ENCODE peak calls at places on chromosome 13, in seven cellular contexts. I, T, M, J, X, L and R are unnamed samples.

GRCh38 chr13:75635621-75636338 is at the start of gene LMO7:
- DNase-seq in I (no peak), T (peak), M (peak), J (peak), X (peak), L (peak), R (no peak)

GRCh38 chr13:31161583-31162150 is at the start of gene HSPH1:
- DNase-seq in I (peak), T (peak), M (peak), J (peak), X (peak), L (peak), R (peak)

GRCh38 chr13:114112231-114112825 is 20.1 kb downstream of the RASA3 start:
- DNase-seq in I (no peak), T (no peak), M (no peak), J (no peak), X (no peak), L (no peak), R (no peak)

GRCh38 chr13:114067886-114068722 is 64.3 kb downstream of the RASA3 start:
- DNase-seq in I (no peak), T (no peak), M (no peak), J (no peak), X (no peak), L (no peak), R (no peak)

GRCh38 chr13:57627663-57628062 is 3.9 kb upstream of the PCDH17 start:
- DNase-seq in I (peak), T (no peak), M (no peak), J (no peak), X (no peak), L (no peak), R (no peak)

GRCh38 chr13:53953205-53953604 is 924.6 kb downstream of the OLFM4 start:
- DNase-seq in I (no peak), T (no peak), M (no peak), J (peak), X (no peak), L (no peak), R (no peak)

GRCh38 chr13:25652764-25653163 is 281.0 kb downstream of the ATP8A2 start:
- DNase-seq in I (no peak), T (no peak), M (no peak), J (no peak), X (no peak), L (no peak), R (no peak)

GRCh38 chr13:99821741-99822140 is 149.8 kb downstream of the ZIC5 start:
- DNase-seq in I (peak), T (no peak), M (no peak), J (no peak), X (no peak), L (no peak), R (no peak)

GRCh38 chr13:59437902-59438301 is 725.8 kb downstream of the DIAPH3 start:
- DNase-seq in I (no peak), T (no peak), M (no peak), J (no peak), X (no peak), L (no peak), R (no peak)

GRCh38 chr13:95858286-95859075 is 181.5 kb downstream of the DNAJC3 start:
- DNase-seq in I (no peak), T (no peak), M (no peak), J (no peak), X (peak), L (no peak), R (no peak)

GRCh38 chr13:113560645-113561416 is 23.7 kb upstream of the TFDP1 start:
- DNase-seq in I (no peak), T (no peak), M (no peak), J (no peak), X (no peak), L (no peak), R (no peak)

GRCh38 chr13:27663947-27664346 is 42.3 kb downstream of the POLR1D start:
- DNase-seq in I (no peak), T (no peak), M (no peak), J (no peak), X (no peak), L (no peak), R (no peak)

GRCh38 chr13:113827021-113827420 is 36.9 kb downstream of the GAS6 start:
- DNase-seq in I (no peak), T (no peak), M (no peak), J (no peak), X (no peak), L (no peak), R (no peak)

GRCh38 chr13:102721800-102722231 is 27.0 kb upstream of the METTL21C start:
- DNase-seq in I (peak), T (peak), M (no peak), J (no peak), X (no peak), L (no peak), R (no peak)

GRCh38 chr13:74747186-74747955 is 613.2 kb upstream of the KLF12 start:
- DNase-seq in I (no peak), T (no peak), M (no peak), J (no peak), X (no peak), L (no peak), R (no peak)

GRCh38 chr13:114285166-114285808 is 3.9 kb downstream of the UPF3A start:
- DNase-seq in I (no peak), T (no peak), M (no peak), J (no peak), X (no peak), L (no peak), R (no peak)

GRCh38 chr13:77696863-77697207 is 652 bp upstream of the SLAIN1 start:
- DNase-seq in I (peak), T (no peak), M (no peak), J (no peak), X (no peak), L (no peak), R (no peak)

GRCh38 chr13:71935166-71935840 is 68.3 kb upstream of the DACH1 start:
- DNase-seq in I (no peak), T (no peak), M (no peak), J (no peak), X (no peak), L (no peak), R (no peak)

GRCh38 chr13:22278336-22278929 is 607.6 kb downstream of the FGF9 start:
- DNase-seq in I (peak), T (no peak), M (peak), J (peak), X (peak), L (peak), R (no peak)

GRCh38 chr13:59205501-59205900 is 958.2 kb downstream of the DIAPH3 start:
- DNase-seq in I (no peak), T (no peak), M (no peak), J (no peak), X (peak), L (no peak), R (no peak)

GRCh38 chr13:100473087-100473486 is 115.5 kb downstream of the GGACT start:
- DNase-seq in I (no peak), T (no peak), M (no peak), J (no peak), X (no peak), L (no peak), R (no peak)

GRCh38 chr13:30792257-30793000 is 57.1 kb downstream of the ALOX5AP start:
- DNase-seq in I (peak), T (peak), M (peak), J (no peak), X (peak), L (peak), R (peak)

GRCh38 chr13:36207672-36208071 is 6.7 kb downstream of the SOHLH2 start:
- DNase-seq in I (no peak), T (no peak), M (no peak), J (no peak), X (no peak), L (no peak), R (no peak)

GRCh38 chr13:40920826-40921225 is 98.3 kb downstream of the ELF1 start:
- DNase-seq in I (peak), T (no peak), M (no peak), J (no peak), X (no peak), L (no peak), R (no peak)

GRCh38 chr13:59318320-59318930 is 845.3 kb downstream of the DIAPH3 start:
- DNase-seq in I (peak), T (peak), M (peak), J (peak), X (peak), L (peak), R (peak)